ENCODE peak calls at places on chromosomes 5 and 9, in four cellular contexts. One of them, this sample, is unnamed.

GRCh38 chr5:85921590-85921989 is 696.2 kb upstream of the COX7C start:
- DNase-seq in IMR-90: no peak
- DNase-seq in sciatic nerve: no peak
- DNase-seq in globus pallidus: no peak
- DNase-seq in this sample: no peak

GRCh38 chr5:170483701-170484458 is 19.9 kb upstream of the KCNIP1 start:
- DNase-seq in IMR-90: no peak
- DNase-seq in sciatic nerve: no peak
- DNase-seq in globus pallidus: no peak
- DNase-seq in this sample: no peak

GRCh38 chr5:61680247-61680646 is 348.2 kb downstream of the ZSWIM6 start:
- DNase-seq in IMR-90: no peak
- DNase-seq in sciatic nerve: no peak
- DNase-seq in globus pallidus: no peak
- DNase-seq in this sample: no peak

GRCh38 chr5:62197697-62198096 is 108.3 kb upstream of the KIF2A start:
- DNase-seq in IMR-90: no peak
- DNase-seq in sciatic nerve: no peak
- DNase-seq in globus pallidus: no peak
- DNase-seq in this sample: no peak

GRCh38 chr9:90641868-90642558 is 611 bp downstream of the DIRAS2 start:
- DNase-seq in IMR-90: no peak
- DNase-seq in sciatic nerve: no peak
- DNase-seq in globus pallidus: peak
- DNase-seq in this sample: no peak

GRCh38 chr9:131407717-131408195 is 13.9 kb downstream of the PRRC2B start:
- DNase-seq in IMR-90: no peak
- DNase-seq in sciatic nerve: no peak
- DNase-seq in globus pallidus: peak
- DNase-seq in this sample: peak

GRCh38 chr5:120463991-120464626 is at the start of gene PRR16:
- DNase-seq in IMR-90: peak
- DNase-seq in sciatic nerve: peak
- DNase-seq in globus pallidus: peak
- DNase-seq in this sample: peak

GRCh38 chr5:159175547-159175946 is 33.8 kb downstream of the RNF145 start:
- DNase-seq in IMR-90: peak
- DNase-seq in sciatic nerve: no peak
- DNase-seq in globus pallidus: no peak
- DNase-seq in this sample: no peak

GRCh38 chr5:2263763-2264162 is 381.0 kb upstream of the IRX4 start:
- DNase-seq in IMR-90: no peak
- DNase-seq in sciatic nerve: no peak
- DNase-seq in globus pallidus: no peak
- DNase-seq in this sample: no peak

GRCh38 chr9:76926324-76926731 is 20.4 kb upstream of the PRUNE2 start:
- DNase-seq in IMR-90: peak
- DNase-seq in sciatic nerve: no peak
- DNase-seq in globus pallidus: no peak
- DNase-seq in this sample: no peak

GRCh38 chr9:133371261-133371711 is 4.6 kb downstream of the SURF4 start:
- DNase-seq in IMR-90: no peak
- DNase-seq in sciatic nerve: no peak
- DNase-seq in globus pallidus: no peak
- DNase-seq in this sample: no peak

GRCh38 chr9:99783799-99784198 is 37.9 kb upstream of the NR4A3 start:
- DNase-seq in IMR-90: no peak
- DNase-seq in sciatic nerve: no peak
- DNase-seq in globus pallidus: no peak
- DNase-seq in this sample: no peak

GRCh38 chr9:81032831-81033230 is 656.5 kb downstream of the TLE1 start:
- DNase-seq in IMR-90: peak
- DNase-seq in sciatic nerve: no peak
- DNase-seq in globus pallidus: no peak
- DNase-seq in this sample: no peak

GRCh38 chr5:32413466-32414263 is 30.9 kb downstream of the ZFR start:
- DNase-seq in IMR-90: no peak
- DNase-seq in sciatic nerve: no peak
- DNase-seq in globus pallidus: no peak
- DNase-seq in this sample: no peak

GRCh38 chr9:106731910-106732309 is 131.1 kb upstream of the ZNF462 start:
- DNase-seq in IMR-90: no peak
- DNase-seq in sciatic nerve: no peak
- DNase-seq in globus pallidus: no peak
- DNase-seq in this sample: no peak

GRCh38 chr5:132294728-132295504 is 722 bp downstream of the SLC22A4 start:
- DNase-seq in IMR-90: peak
- DNase-seq in sciatic nerve: peak
- DNase-seq in globus pallidus: no peak
- DNase-seq in this sample: no peak

GRCh38 chr5:180639743-180640300 is 9.6 kb downstream of the FLT4 start:
- DNase-seq in IMR-90: no peak
- DNase-seq in sciatic nerve: peak
- DNase-seq in globus pallidus: no peak
- DNase-seq in this sample: no peak

GRCh38 chr5:124576848-124577409 is 169.5 kb downstream of the ZNF608 start:
- DNase-seq in IMR-90: no peak
- DNase-seq in sciatic nerve: no peak
- DNase-seq in globus pallidus: no peak
- DNase-seq in this sample: no peak

GRCh38 chr9:136690841-136691261 is 3.6 kb upstream of the AGPAT2 start:
- DNase-seq in IMR-90: no peak
- DNase-seq in sciatic nerve: no peak
- DNase-seq in globus pallidus: no peak
- DNase-seq in this sample: peak

GRCh38 chr5:65530904-65531303 is 32.1 kb downstream of the CENPK start:
- DNase-seq in IMR-90: no peak
- DNase-seq in sciatic nerve: no peak
- DNase-seq in globus pallidus: no peak
- DNase-seq in this sample: no peak

GRCh38 chr9:37624073-37624472 is 26.7 kb upstream of the FRMPD1 start:
- DNase-seq in IMR-90: no peak
- DNase-seq in sciatic nerve: no peak
- DNase-seq in globus pallidus: no peak
- DNase-seq in this sample: no peak

GRCh38 chr9:124752967-124753366 is 18.1 kb downstream of the NR6A1 start:
- DNase-seq in IMR-90: peak
- DNase-seq in sciatic nerve: no peak
- DNase-seq in globus pallidus: no peak
- DNase-seq in this sample: no peak

GRCh38 chr9:130892503-130893249 is 3.9 kb downstream of the QRFP start:
- DNase-seq in IMR-90: no peak
- DNase-seq in sciatic nerve: no peak
- DNase-seq in globus pallidus: no peak
- DNase-seq in this sample: no peak

GRCh38 chr5:75335952-75336624 is 932 bp upstream of the HMGCR start:
- DNase-seq in IMR-90: peak
- DNase-seq in sciatic nerve: no peak
- DNase-seq in globus pallidus: peak
- DNase-seq in this sample: peak

GRCh38 chr5:138330813-138331448 is 673 bp downstream of the CDC25C start:
- DNase-seq in IMR-90: no peak
- DNase-seq in sciatic nerve: no peak
- DNase-seq in globus pallidus: no peak
- DNase-seq in this sample: no peak

GRCh38 chr9:76703270-76703669 is 61.0 kb upstream of the PCA3 start:
- DNase-seq in IMR-90: no peak
- DNase-seq in sciatic nerve: no peak
- DNase-seq in globus pallidus: no peak
- DNase-seq in this sample: peak

GRCh38 chr5:90874066-90874465 is 315.5 kb downstream of the ADGRV1 start:
- DNase-seq in IMR-90: no peak
- DNase-seq in sciatic nerve: no peak
- DNase-seq in globus pallidus: no peak
- DNase-seq in this sample: no peak

GRCh38 chr9:114098660-114099522 is at the start of gene KIF12:
- DNase-seq in IMR-90: no peak
- DNase-seq in sciatic nerve: peak
- DNase-seq in globus pallidus: no peak
- DNase-seq in this sample: peak

GRCh38 chr5:133114166-133114932 is 62.5 kb downstream of the HSPA4 start:
- DNase-seq in IMR-90: no peak
- DNase-seq in sciatic nerve: no peak
- DNase-seq in globus pallidus: no peak
- DNase-seq in this sample: no peak

GRCh38 chr9:133737071-133737773 is 930 bp downstream of the SARDH start:
- DNase-seq in IMR-90: no peak
- DNase-seq in sciatic nerve: no peak
- DNase-seq in globus pallidus: no peak
- DNase-seq in this sample: no peak

GRCh38 chr9:90044710-90045151 is 439.9 kb downstream of the GADD45G start:
- DNase-seq in IMR-90: no peak
- DNase-seq in sciatic nerve: no peak
- DNase-seq in globus pallidus: no peak
- DNase-seq in this sample: peak

GRCh38 chr5:154479160-154479943 is 1.3 kb upstream of the HAND1 start:
- DNase-seq in IMR-90: no peak
- DNase-seq in sciatic nerve: no peak
- DNase-seq in globus pallidus: no peak
- DNase-seq in this sample: no peak

GRCh38 chr9:89614319-89614892 is 9.6 kb downstream of the GADD45G start:
- DNase-seq in IMR-90: no peak
- DNase-seq in sciatic nerve: no peak
- DNase-seq in globus pallidus: no peak
- DNase-seq in this sample: no peak

This sample was measured in cerebellum.